ENCODE peak calls at places on chromosomes 12 and 14, in ten cellular contexts. One of them, this sample, is unnamed.

GRCh38 chr12:48472259-48472658 is at the start of gene ANP32D:
- DNase-seq in germinal center: no peak
- DNase-seq in AG09319: no peak
- DNase-seq in fibroblast of mammary gland: no peak
- DNase-seq in astrocyte: no peak
- DNase-seq in NCI-H748 treated with DMSO at 0.1 percent for 48 hours: no peak
- DNase-seq in RPMI7951: no peak
- DNase-seq in Daoy: no peak
- DNase-seq in activated effector memory CD4-positive, alpha-beta T cell treated with Interleukin-2 at 50 U/mL for 16 hours: no peak
- DNase-seq in omental fat pad: no peak
- DNase-seq in this sample: no peak

GRCh38 chr14:93007225-93007997 is 84.5 kb downstream of the CHGA start:
- DNase-seq in astrocyte: peak; percentile 78
- DNase-seq in omental fat pad: no peak
- DNase-seq in AG09319: peak; percentile 34
- DNase-seq in fibroblast of mammary gland: peak; percentile 89
- DNase-seq in Daoy: peak; percentile 91
- DNase-seq in activated effector memory CD4-positive, alpha-beta T cell treated with Interleukin-2 at 50 U/mL for 16 hours: no peak
- DNase-seq in RPMI7951: peak; percentile 72
- DNase-seq in germinal center: peak; percentile 55
- DNase-seq in NCI-H748 treated with DMSO at 0.1 percent for 48 hours: no peak
- DNase-seq in this sample: peak; percentile 80

GRCh38 chr12:110754101-110754793 is 11.6 kb upstream of the PPP1CC start:
- DNase-seq in AG09319: no peak
- DNase-seq in omental fat pad: no peak
- DNase-seq in fibroblast of mammary gland: peak; percentile 67
- DNase-seq in RPMI7951: peak; percentile 24
- DNase-seq in activated effector memory CD4-positive, alpha-beta T cell treated with Interleukin-2 at 50 U/mL for 16 hours: no peak
- DNase-seq in NCI-H748 treated with DMSO at 0.1 percent for 48 hours: no peak
- DNase-seq in Daoy: no peak
- DNase-seq in astrocyte: no peak
- DNase-seq in germinal center: no peak
- DNase-seq in this sample: no peak

GRCh38 chr14:100532916-100533630 is 54.1 kb downstream of the BEGAIN start:
- DNase-seq in RPMI7951: peak; percentile 15
- DNase-seq in germinal center: no peak
- DNase-seq in Daoy: peak; percentile 29
- DNase-seq in AG09319: no peak
- DNase-seq in omental fat pad: peak; percentile 21
- DNase-seq in activated effector memory CD4-positive, alpha-beta T cell treated with Interleukin-2 at 50 U/mL for 16 hours: no peak
- DNase-seq in NCI-H748 treated with DMSO at 0.1 percent for 48 hours: no peak
- DNase-seq in astrocyte: peak; percentile 84
- DNase-seq in fibroblast of mammary gland: peak; percentile 29
- DNase-seq in this sample: no peak

GRCh38 chr14:64761441-64762043 is 57.3 kb downstream of the PLEKHG3 start:
- DNase-seq in NCI-H748 treated with DMSO at 0.1 percent for 48 hours: no peak
- DNase-seq in omental fat pad: no peak
- DNase-seq in RPMI7951: no peak
- DNase-seq in fibroblast of mammary gland: peak; percentile 31
- DNase-seq in activated effector memory CD4-positive, alpha-beta T cell treated with Interleukin-2 at 50 U/mL for 16 hours: no peak
- DNase-seq in astrocyte: no peak
- DNase-seq in Daoy: peak; percentile 56
- DNase-seq in germinal center: no peak
- DNase-seq in AG09319: no peak
- DNase-seq in this sample: peak; percentile 43

GRCh38 chr12:87332987-87333761 is 696.0 kb downstream of the C12orf50 start:
- DNase-seq in fibroblast of mammary gland: no peak
- DNase-seq in activated effector memory CD4-positive, alpha-beta T cell treated with Interleukin-2 at 50 U/mL for 16 hours: no peak
- DNase-seq in RPMI7951: peak; percentile 4
- DNase-seq in AG09319: no peak
- DNase-seq in omental fat pad: no peak
- DNase-seq in NCI-H748 treated with DMSO at 0.1 percent for 48 hours: no peak
- DNase-seq in astrocyte: no peak
- DNase-seq in Daoy: no peak
- DNase-seq in germinal center: no peak
- DNase-seq in this sample: no peak

GRCh38 chr12:57772429-57773322 is at the start of gene EEF1AKMT3:
- DNase-seq in RPMI7951: peak; percentile 62
- DNase-seq in astrocyte: no peak
- DNase-seq in Daoy: peak; percentile 72
- DNase-seq in omental fat pad: no peak
- DNase-seq in fibroblast of mammary gland: peak; percentile 47
- DNase-seq in germinal center: peak; percentile 51
- DNase-seq in AG09319: no peak
- DNase-seq in NCI-H748 treated with DMSO at 0.1 percent for 48 hours: no peak
- DNase-seq in activated effector memory CD4-positive, alpha-beta T cell treated with Interleukin-2 at 50 U/mL for 16 hours: no peak
- DNase-seq in this sample: peak; percentile 78

GRCh38 chr12:26608706-26609105 is 224.3 kb downstream of the ITPR2 start:
- DNase-seq in NCI-H748 treated with DMSO at 0.1 percent for 48 hours: no peak
- DNase-seq in astrocyte: no peak
- DNase-seq in RPMI7951: no peak
- DNase-seq in activated effector memory CD4-positive, alpha-beta T cell treated with Interleukin-2 at 50 U/mL for 16 hours: no peak
- DNase-seq in Daoy: no peak
- DNase-seq in germinal center: no peak
- DNase-seq in fibroblast of mammary gland: peak; percentile 7
- DNase-seq in AG09319: peak; percentile 50
- DNase-seq in omental fat pad: no peak
- DNase-seq in this sample: no peak

GRCh38 chr12:131309700-131310099 is 356.0 kb downstream of the ADGRD1 start:
- DNase-seq in NCI-H748 treated with DMSO at 0.1 percent for 48 hours: no peak
- DNase-seq in omental fat pad: no peak
- DNase-seq in fibroblast of mammary gland: no peak
- DNase-seq in activated effector memory CD4-positive, alpha-beta T cell treated with Interleukin-2 at 50 U/mL for 16 hours: no peak
- DNase-seq in RPMI7951: no peak
- DNase-seq in AG09319: no peak
- DNase-seq in germinal center: no peak
- DNase-seq in astrocyte: no peak
- DNase-seq in Daoy: no peak
- DNase-seq in this sample: no peak

GRCh38 chr12:9933966-9934365 is 1.8 kb upstream of the CLEC2A start:
- DNase-seq in AG09319: no peak
- DNase-seq in RPMI7951: no peak
- DNase-seq in omental fat pad: no peak
- DNase-seq in astrocyte: no peak
- DNase-seq in Daoy: no peak
- DNase-seq in germinal center: no peak
- DNase-seq in activated effector memory CD4-positive, alpha-beta T cell treated with Interleukin-2 at 50 U/mL for 16 hours: no peak
- DNase-seq in NCI-H748 treated with DMSO at 0.1 percent for 48 hours: no peak
- DNase-seq in fibroblast of mammary gland: peak; percentile 43
- DNase-seq in this sample: no peak

GRCh38 chr14:100790785-100791667 is 34.9 kb upstream of the MEG3 start:
- DNase-seq in RPMI7951: peak; percentile 8
- DNase-seq in astrocyte: peak; percentile 62
- DNase-seq in Daoy: peak; percentile 37
- DNase-seq in activated effector memory CD4-positive, alpha-beta T cell treated with Interleukin-2 at 50 U/mL for 16 hours: no peak
- DNase-seq in NCI-H748 treated with DMSO at 0.1 percent for 48 hours: no peak
- DNase-seq in omental fat pad: no peak
- DNase-seq in germinal center: no peak
- DNase-seq in AG09319: peak; percentile 29
- DNase-seq in fibroblast of mammary gland: peak; percentile 48
- DNase-seq in this sample: no peak